ENCODE peak calls at places on chromosomes 3 and 15, in ten cellular contexts. S, H, B, A, O, F, X, K, E and U are unnamed samples.

GRCh38 chr3:81684739-81685395 is 76.6 kb downstream of the GBE1 start:
- DNase-seq in S (no peak), H (no peak), B (no peak), A (no peak), O (no peak), F (no peak), X (no peak), K (no peak), E (no peak), U (no peak)

GRCh38 chr15:99176757-99177156 is 71.9 kb downstream of the SYNM start:
- DNase-seq in S (no peak), H (no peak), B (no peak), A (peak), O (no peak), F (no peak), X (no peak), K (no peak), E (no peak), U (no peak)

GRCh38 chr3:136882575-136882974 is 20.6 kb downstream of the NCK1 start:
- DNase-seq in S (no peak), H (no peak), B (no peak), A (no peak), O (no peak), F (no peak), X (no peak), K (peak), E (peak), U (no peak)

GRCh38 chr15:57388199-57388863 is 12.0 kb downstream of the CGNL1 start:
- DNase-seq in S (no peak), H (no peak), B (no peak), A (no peak), O (no peak), F (no peak), X (no peak), K (no peak), E (no peak), U (no peak)

GRCh38 chr3:159733194-159733860 is 255.3 kb upstream of the IL12A start:
- DNase-seq in S (no peak), H (no peak), B (peak), A (no peak), O (no peak), F (no peak), X (no peak), K (no peak), E (peak), U (no peak)

GRCh38 chr3:176430244-176430893 is 766.9 kb downstream of the TBL1XR1 start:
- DNase-seq in S (no peak), H (no peak), B (peak), A (no peak), O (no peak), F (no peak), X (peak), K (peak), E (peak), U (no peak)

GRCh38 chr15:70528270-70528706 is 235.1 kb downstream of the UACA start:
- DNase-seq in S (no peak), H (peak), B (no peak), A (no peak), O (peak), F (peak), X (peak), K (peak), E (no peak), U (no peak)

GRCh38 chr3:48716508-48716981 is 476 bp downstream of the IP6K2 start:
- DNase-seq in S (no peak), H (peak), B (no peak), A (no peak), O (peak), F (peak), X (no peak), K (peak), E (no peak), U (peak)

GRCh38 chr3:138398791-138399575 is 35.4 kb upstream of the ESYT3 start:
- DNase-seq in S (no peak), H (peak), B (no peak), A (no peak), O (no peak), F (no peak), X (no peak), K (no peak), E (no peak), U (no peak)

GRCh38 chr3:99895706-99896441 is 78.2 kb downstream of the CMSS1 start:
- DNase-seq in S (no peak), H (no peak), B (no peak), A (no peak), O (no peak), F (no peak), X (peak), K (no peak), E (peak), U (no peak)

GRCh38 chr3:180116658-180117057 is 79.9 kb upstream of the PEX5L start:
- DNase-seq in S (no peak), H (no peak), B (no peak), A (no peak), O (no peak), F (no peak), X (no peak), K (no peak), E (no peak), U (no peak)

GRCh38 chr15:44584162-44584749 is 47.3 kb downstream of the EIF3J start:
- DNase-seq in S (no peak), H (peak), B (no peak), A (no peak), O (peak), F (peak), X (peak), K (peak), E (no peak), U (no peak)

GRCh38 chr15:48865387-48866079 is 12.4 kb upstream of the EID1 start:
- DNase-seq in S (no peak), H (peak), B (no peak), A (no peak), O (no peak), F (no peak), X (no peak), K (no peak), E (no peak), U (no peak)

GRCh38 chr3:184727357-184728060 is 15.6 kb upstream of the MAGEF1 start:
- DNase-seq in S (peak), H (peak), B (peak), A (peak), O (no peak), F (peak), X (peak), K (peak), E (peak), U (peak)

GRCh38 chr3:154100556-154100955 is 20.6 kb upstream of the ARHGEF26 start:
- DNase-seq in S (no peak), H (no peak), B (no peak), A (no peak), O (no peak), F (no peak), X (no peak), K (no peak), E (no peak), U (no peak)

GRCh38 chr3:188241072-188241471 is 87.1 kb downstream of the LPP start:
- DNase-seq in S (peak), H (no peak), B (no peak), A (no peak), O (no peak), F (no peak), X (no peak), K (peak), E (no peak), U (peak)

GRCh38 chr15:71109890-71110289 is 5.4 kb upstream of the THSD4 start:
- DNase-seq in S (no peak), H (no peak), B (no peak), A (no peak), O (no peak), F (no peak), X (no peak), K (no peak), E (no peak), U (no peak)

GRCh38 chr3:37249717-37250116 is 75.3 kb upstream of the LRRFIP2 start:
- DNase-seq in S (no peak), H (no peak), B (no peak), A (no peak), O (no peak), F (no peak), X (no peak), K (no peak), E (no peak), U (no peak)

GRCh38 chr3:144380832-144381231 is 409.2 kb downstream of the DIPK2A start:
- DNase-seq in S (no peak), H (no peak), B (no peak), A (no peak), O (no peak), F (no peak), X (no peak), K (no peak), E (no peak), U (no peak)

GRCh38 chr15:94670436-94671034 is 439.2 kb downstream of the MCTP2 start:
- DNase-seq in S (no peak), H (no peak), B (peak), A (no peak), O (no peak), F (no peak), X (peak), K (peak), E (peak), U (no peak)

GRCh38 chr3:167691366-167691765 is 37.6 kb upstream of the WDR49 start:
- DNase-seq in S (no peak), H (no peak), B (no peak), A (no peak), O (peak), F (peak), X (no peak), K (peak), E (no peak), U (no peak)

GRCh38 chr3:55790596-55791350 is 303.7 kb upstream of the WNT5A start:
- DNase-seq in S (no peak), H (no peak), B (no peak), A (no peak), O (no peak), F (no peak), X (no peak), K (no peak), E (no peak), U (no peak)

GRCh38 chr15:77742127-77742526 is 109.4 kb upstream of the LINGO1 start:
- DNase-seq in S (no peak), H (no peak), B (no peak), A (no peak), O (no peak), F (no peak), X (no peak), K (no peak), E (no peak), U (no peak)

GRCh38 chr3:122484985-122485384 is 29.8 kb downstream of the KPNA1 start:
- DNase-seq in S (no peak), H (no peak), B (no peak), A (no peak), O (no peak), F (no peak), X (no peak), K (no peak), E (no peak), U (no peak)

GRCh38 chr3:141255864-141256263 is 24.2 kb downstream of the PXYLP1 start:
- DNase-seq in S (no peak), H (peak), B (no peak), A (no peak), O (peak), F (peak), X (no peak), K (no peak), E (no peak), U (no peak)

GRCh38 chr3:71599416-71599815 is 15.9 kb upstream of the FOXP1 start:
- DNase-seq in S (no peak), H (no peak), B (no peak), A (no peak), O (no peak), F (no peak), X (no peak), K (no peak), E (no peak), U (no peak)

GRCh38 chr15:101309436-101310162 is 14.6 kb upstream of the SNRPA1 start:
- DNase-seq in S (no peak), H (peak), B (no peak), A (no peak), O (no peak), F (no peak), X (no peak), K (no peak), E (no peak), U (peak)

GRCh38 chr3:27500986-27501385 is 16.8 kb upstream of the SLC4A7 start:
- DNase-seq in S (no peak), H (no peak), B (no peak), A (no peak), O (no peak), F (no peak), X (no peak), K (no peak), E (no peak), U (no peak)

GRCh38 chr15:74055804-74056203 is 26.5 kb downstream of the GOLGA6A start:
- DNase-seq in S (no peak), H (no peak), B (no peak), A (no peak), O (no peak), F (no peak), X (no peak), K (no peak), E (no peak), U (no peak)

GRCh38 chr15:96225642-96226259 is 104.7 kb upstream of the NR2F2 start:
- DNase-seq in S (no peak), H (peak), B (no peak), A (no peak), O (no peak), F (no peak), X (no peak), K (no peak), E (no peak), U (no peak)

GRCh38 chr3:149567307-149567861 is 90.4 kb downstream of the WWTR1 start:
- DNase-seq in S (no peak), H (no peak), B (no peak), A (no peak), O (no peak), F (no peak), X (no peak), K (no peak), E (no peak), U (no peak)
- H3K27ac ChIP-seq in S (peak), H (no peak), B (no peak), A (no peak), O (no peak), F (no peak), X (no peak), K (no peak), E (no peak), U (peak)

DNA sequence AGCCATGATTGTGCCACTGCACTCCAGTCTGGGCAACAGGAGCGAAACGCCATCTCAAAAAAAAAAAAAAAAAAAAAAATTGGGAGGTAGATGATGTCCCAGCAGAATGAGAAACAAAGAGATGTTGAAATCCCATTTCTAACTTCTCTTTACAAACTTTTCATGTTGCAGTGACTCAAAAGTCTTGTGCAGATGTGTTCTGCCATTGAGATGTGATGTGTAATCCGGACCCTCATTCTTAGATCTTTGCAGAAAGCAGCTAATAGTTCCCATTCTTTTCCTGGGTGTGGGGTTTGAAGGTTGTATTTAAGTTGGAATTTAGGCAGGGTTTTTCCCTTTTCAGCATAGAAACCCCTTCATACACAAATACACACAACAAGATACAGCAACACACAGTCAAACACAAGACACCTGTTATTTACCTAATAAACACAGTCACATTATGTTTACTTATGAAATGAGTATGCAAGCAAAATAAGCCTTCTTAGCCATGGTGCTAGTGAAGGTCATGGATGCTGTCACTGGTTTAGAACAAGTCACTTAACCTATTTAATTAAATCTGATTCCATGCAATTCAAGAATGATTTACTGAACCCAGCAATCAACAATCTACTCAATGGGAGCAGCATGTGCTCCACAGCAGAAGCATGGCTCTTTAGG is 14.9 kb downstream of the SIAH2 start:
- DNase-seq in S (no peak), H (no peak), B (no peak), A (no peak), O (no peak), F (no peak), X (no peak), K (no peak), E (no peak), U (no peak)
- H3K27ac ChIP-seq in S (peak), H (no peak), B (no peak), A (no peak), O (no peak), F (no peak), X (no peak), K (no peak), E (no peak), U (no peak)

GRCh38 chr15:68275165-68275746 is 2.3 kb upstream of the FEM1B start:
- DNase-seq in S (no peak), H (no peak), B (no peak), A (peak), O (no peak), F (no peak), X (no peak), K (no peak), E (no peak), U (no peak)

GRCh38 chr15:68277605-68278344 is at the start of gene FEM1B:
- DNase-seq in S (peak), H (peak), B (peak), A (peak), O (peak), F (peak), X (peak), K (peak), E (peak), U (peak)

GRCh38 chr15:68278345-68279217 is 1.0 kb downstream of the FEM1B start:
- DNase-seq in S (no peak), H (peak), B (no peak), A (no peak), O (no peak), F (no peak), X (no peak), K (peak), E (peak), U (no peak)

GRCh38 chr15:68277131-68277604 is 377 bp upstream of the FEM1B start:
- DNase-seq in S (no peak), H (no peak), B (peak), A (peak), O (no peak), F (no peak), X (no peak), K (no peak), E (peak), U (peak)

GRCh38 chr15:68276668-68277067 is 877 bp upstream of the FEM1B start:
- DNase-seq in S (no peak), H (no peak), B (no peak), A (no peak), O (no peak), F (no peak), X (no peak), K (no peak), E (no peak), U (no peak)
- H3K27ac ChIP-seq in S (peak), H (peak), B (peak), A (peak), O (peak), F (peak), X (no peak), K (no peak), E (peak), U (peak)

DNA sequence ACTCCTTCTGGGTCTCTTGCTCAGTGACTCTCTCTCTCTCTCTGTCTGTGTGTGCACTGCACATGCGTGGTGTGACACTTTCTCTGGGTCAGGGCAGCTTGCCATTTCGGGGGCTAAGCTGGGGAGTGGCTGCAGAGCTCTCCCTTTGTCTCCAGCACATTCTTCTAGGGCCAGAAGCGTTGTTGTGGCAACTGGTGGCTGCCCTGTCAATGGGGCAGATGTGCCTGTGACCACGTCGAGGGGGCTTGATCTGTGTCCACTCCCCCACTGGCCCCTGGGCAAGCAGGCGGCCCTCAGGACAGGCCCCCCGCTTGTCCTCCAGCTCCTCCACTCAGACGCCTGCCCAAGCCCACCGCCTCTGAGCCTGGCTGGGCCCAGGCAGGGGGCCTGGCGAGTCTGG is 67.8 kb downstream of the WNT7A start:
- DNase-seq in S (no peak), H (no peak), B (peak), A (no peak), O (no peak), F (no peak), X (no peak), K (no peak), E (no peak), U (no peak)
- H3K27ac ChIP-seq in S (no peak), H (peak), B (peak), A (no peak), O (no peak), F (no peak), X (no peak), K (no peak), E (peak), U (no peak)

DNA sequence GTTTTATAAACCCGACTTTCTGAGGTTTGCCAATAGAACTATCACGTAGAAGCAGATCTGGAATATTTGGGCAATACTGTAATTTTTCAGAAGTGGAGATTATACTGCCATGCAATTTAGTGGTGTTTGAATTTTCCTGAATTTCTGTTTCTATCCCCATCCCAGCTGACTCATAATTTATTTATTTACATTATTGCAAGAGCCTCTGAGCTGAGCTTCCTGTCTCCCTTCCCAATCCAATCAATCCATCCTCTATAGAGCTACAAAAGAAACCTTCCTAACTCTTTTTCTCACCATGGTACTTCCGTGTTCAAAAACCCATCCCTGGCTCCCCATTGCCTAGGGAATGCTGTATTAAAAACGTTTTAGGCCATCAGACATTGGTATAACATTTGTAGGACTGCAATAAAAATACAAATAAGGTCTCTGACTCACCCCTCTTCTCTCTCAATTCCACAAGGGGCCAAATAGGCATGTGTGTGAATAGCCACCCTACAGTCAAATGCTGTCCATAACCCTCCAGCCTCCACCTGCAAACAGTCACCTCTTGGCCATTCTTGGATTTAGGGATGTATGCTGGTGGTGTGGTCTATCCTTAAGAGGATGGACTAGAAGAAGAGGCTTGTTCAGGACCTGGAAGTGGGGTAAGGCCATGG is 190.7 kb downstream of the CD47 start:
- DNase-seq in S (no peak), H (no peak), B (no peak), A (no peak), O (no peak), F (no peak), X (no peak), K (no peak), E (no peak), U (no peak)
- H3K27ac ChIP-seq in S (no peak), H (no peak), B (no peak), A (no peak), O (no peak), F (no peak), X (no peak), K (no peak), E (no peak), U (no peak)

GRCh38 chr15:68430471-68431036 is 1.4 kb downstream of the ITGA11 start:
- DNase-seq in S (no peak), H (peak), B (no peak), A (no peak), O (no peak), F (no peak), X (no peak), K (no peak), E (no peak), U (no peak)
- H3K27ac ChIP-seq in S (peak), H (no peak), B (no peak), A (no peak), O (no peak), F (no peak), X (no peak), K (no peak), E (no peak), U (no peak)